ENCODE peak calls at places on chromosome 6, in eight cellular contexts. One of them, this sample, is unnamed.

GRCh38 chr6:147161253-147161973 is 42.8 kb upstream of the STXBP5 start:
- DNase-seq in endodermal cell: no peak
- DNase-seq in heart left ventricle: no peak
- DNase-seq in prostate gland: no peak
- DNase-seq in ascending aorta: no peak
- DNase-seq in cardiac muscle cell: no peak
- DNase-seq in neural progenitor cell: no peak
- DNase-seq in adrenal gland: no peak
- DNase-seq in this sample: no peak

GRCh38 chr6:16450285-16450684 is 211.9 kb downstream of the GMPR start:
- DNase-seq in adrenal gland: no peak
- DNase-seq in prostate gland: no peak
- DNase-seq in cardiac muscle cell: no peak
- DNase-seq in ascending aorta: no peak
- DNase-seq in neural progenitor cell: no peak
- DNase-seq in endodermal cell: no peak
- DNase-seq in heart left ventricle: no peak
- DNase-seq in this sample: no peak

GRCh38 chr6:107115695-107116327 is 496 bp upstream of the BEND3 start:
- DNase-seq in neural progenitor cell: peak; percentile 89
- DNase-seq in endodermal cell: peak; percentile 92
- DNase-seq in adrenal gland: peak; percentile 42
- DNase-seq in prostate gland: peak; percentile 26
- DNase-seq in heart left ventricle: peak; percentile 30
- DNase-seq in cardiac muscle cell: peak; percentile 86
- DNase-seq in ascending aorta: no peak
- DNase-seq in this sample: peak; percentile 60

GRCh38 chr6:56370591-56371198 is 123.3 kb upstream of the COL21A1 start:
- DNase-seq in cardiac muscle cell: peak; percentile 44
- DNase-seq in heart left ventricle: peak; percentile 67
- DNase-seq in adrenal gland: peak; percentile 74
- DNase-seq in prostate gland: peak; percentile 71
- DNase-seq in ascending aorta: no peak
- DNase-seq in neural progenitor cell: no peak
- DNase-seq in endodermal cell: no peak
- DNase-seq in this sample: no peak

GRCh38 chr6:9647599-9647998 is 767.3 kb downstream of the TFAP2A start:
- DNase-seq in cardiac muscle cell: no peak
- DNase-seq in ascending aorta: no peak
- DNase-seq in heart left ventricle: no peak
- DNase-seq in endodermal cell: no peak
- DNase-seq in adrenal gland: no peak
- DNase-seq in prostate gland: no peak
- DNase-seq in neural progenitor cell: no peak
- DNase-seq in this sample: no peak

GRCh38 chr6:153117986-153118886 is 12.8 kb downstream of the RGS17 start:
- DNase-seq in neural progenitor cell: no peak
- DNase-seq in endodermal cell: no peak
- DNase-seq in cardiac muscle cell: no peak
- DNase-seq in heart left ventricle: no peak
- DNase-seq in adrenal gland: no peak
- DNase-seq in ascending aorta: no peak
- DNase-seq in prostate gland: no peak
- DNase-seq in this sample: no peak

GRCh38 chr6:142696689-142697088 is 248.3 kb downstream of the HIVEP2 start:
- DNase-seq in neural progenitor cell: no peak
- DNase-seq in cardiac muscle cell: no peak
- DNase-seq in ascending aorta: no peak
- DNase-seq in endodermal cell: no peak
- DNase-seq in prostate gland: peak; percentile 79
- DNase-seq in adrenal gland: no peak
- DNase-seq in heart left ventricle: no peak
- DNase-seq in this sample: peak; percentile 82

GRCh38 chr6:54771968-54772367 is 74.6 kb upstream of the FAM83B start:
- DNase-seq in endodermal cell: no peak
- DNase-seq in ascending aorta: no peak
- DNase-seq in neural progenitor cell: no peak
- DNase-seq in adrenal gland: no peak
- DNase-seq in heart left ventricle: no peak
- DNase-seq in cardiac muscle cell: no peak
- DNase-seq in prostate gland: no peak
- DNase-seq in this sample: no peak

GRCh38 chr6:31074406-31074805 is 38.0 kb downstream of the C6orf15 start:
- DNase-seq in adrenal gland: no peak
- DNase-seq in cardiac muscle cell: no peak
- DNase-seq in prostate gland: no peak
- DNase-seq in neural progenitor cell: no peak
- DNase-seq in heart left ventricle: no peak
- DNase-seq in ascending aorta: no peak
- DNase-seq in endodermal cell: no peak
- DNase-seq in this sample: no peak

GRCh38 chr6:119116712-119117281 is 38.3 kb upstream of the FAM184A start:
- DNase-seq in ascending aorta: no peak
- DNase-seq in adrenal gland: no peak
- DNase-seq in cardiac muscle cell: no peak
- DNase-seq in heart left ventricle: no peak
- DNase-seq in neural progenitor cell: no peak
- DNase-seq in endodermal cell: peak; percentile 69
- DNase-seq in prostate gland: no peak
- DNase-seq in this sample: no peak

GRCh38 chr6:36676142-36677058 is 2.1 kb upstream of the CDKN1A start:
- DNase-seq in cardiac muscle cell: no peak
- DNase-seq in adrenal gland: no peak
- DNase-seq in heart left ventricle: no peak
- DNase-seq in endodermal cell: peak; percentile 77
- DNase-seq in ascending aorta: no peak
- DNase-seq in neural progenitor cell: peak; percentile 26
- DNase-seq in prostate gland: peak; percentile 23
- DNase-seq in this sample: no peak

GRCh38 chr6:127100510-127101140 is 17.8 kb upstream of the RSPO3 start:
- DNase-seq in prostate gland: no peak
- DNase-seq in cardiac muscle cell: no peak
- DNase-seq in neural progenitor cell: no peak
- DNase-seq in adrenal gland: no peak
- DNase-seq in ascending aorta: no peak
- DNase-seq in heart left ventricle: no peak
- DNase-seq in endodermal cell: no peak
- DNase-seq in this sample: no peak

GRCh38 chr6:17281100-17281496 is at the start of gene RBM24:
- DNase-seq in cardiac muscle cell: peak; percentile 62
- DNase-seq in prostate gland: peak; percentile 40
- DNase-seq in adrenal gland: peak; percentile 57
- DNase-seq in heart left ventricle: peak; percentile 51
- DNase-seq in neural progenitor cell: peak; percentile 91
- DNase-seq in endodermal cell: peak; percentile 90
- DNase-seq in ascending aorta: no peak
- DNase-seq in this sample: peak; percentile 74

GRCh38 chr6:13920584-13920983 is 4.2 kb upstream of the RNF182 start:
- DNase-seq in cardiac muscle cell: no peak
- DNase-seq in adrenal gland: no peak
- DNase-seq in neural progenitor cell: no peak
- DNase-seq in prostate gland: no peak
- DNase-seq in heart left ventricle: no peak
- DNase-seq in ascending aorta: no peak
- DNase-seq in endodermal cell: no peak
- DNase-seq in this sample: no peak

GRCh38 chr6:162854734-162855191 is 127.0 kb downstream of the PACRG start:
- DNase-seq in prostate gland: no peak
- DNase-seq in neural progenitor cell: peak; percentile 23
- DNase-seq in cardiac muscle cell: peak; percentile 10
- DNase-seq in heart left ventricle: no peak
- DNase-seq in adrenal gland: no peak
- DNase-seq in endodermal cell: peak; percentile 61
- DNase-seq in ascending aorta: no peak
- DNase-seq in this sample: no peak

GRCh38 chr6:41718828-41719227 is 16.6 kb downstream of the TFEB start:
- DNase-seq in adrenal gland: no peak
- DNase-seq in ascending aorta: no peak
- DNase-seq in heart left ventricle: no peak
- DNase-seq in cardiac muscle cell: no peak
- DNase-seq in neural progenitor cell: no peak
- DNase-seq in endodermal cell: no peak
- DNase-seq in prostate gland: no peak
- DNase-seq in this sample: no peak

GRCh38 chr6:41721396-41721795 is 14.0 kb downstream of the TFEB start:
- DNase-seq in cardiac muscle cell: no peak
- DNase-seq in prostate gland: no peak
- DNase-seq in adrenal gland: no peak
- DNase-seq in heart left ventricle: no peak
- DNase-seq in endodermal cell: no peak
- DNase-seq in ascending aorta: no peak
- DNase-seq in neural progenitor cell: no peak
- DNase-seq in this sample: no peak

GRCh38 chr6:41716516-41717446 is 18.6 kb downstream of the TFEB start:
- DNase-seq in cardiac muscle cell: peak; percentile 84
- DNase-seq in ascending aorta: no peak
- DNase-seq in prostate gland: no peak
- DNase-seq in adrenal gland: no peak
- DNase-seq in endodermal cell: no peak
- DNase-seq in neural progenitor cell: no peak
- DNase-seq in heart left ventricle: peak; percentile 48
- DNase-seq in this sample: no peak

GRCh38 chr6:41720783-41721182 is 14.6 kb downstream of the TFEB start:
- DNase-seq in cardiac muscle cell: no peak
- DNase-seq in prostate gland: no peak
- DNase-seq in neural progenitor cell: no peak
- DNase-seq in adrenal gland: no peak
- DNase-seq in endodermal cell: no peak
- DNase-seq in heart left ventricle: no peak
- DNase-seq in ascending aorta: no peak
- DNase-seq in this sample: no peak

GRCh38 chr6:41719796-41720620 is 15.4 kb downstream of the TFEB start:
- DNase-seq in endodermal cell: no peak
- DNase-seq in heart left ventricle: no peak
- DNase-seq in ascending aorta: no peak
- DNase-seq in neural progenitor cell: no peak
- DNase-seq in adrenal gland: no peak
- DNase-seq in prostate gland: peak; percentile 35
- DNase-seq in cardiac muscle cell: no peak
- DNase-seq in this sample: no peak
- H3K4me1 ChIP-seq in endodermal cell: no peaks in the 10 kb centered on the region
- H3K4me1 ChIP-seq in heart left ventricle: peaks cover 100% of the 10 kb centered on the region
- H3K4me1 ChIP-seq in ascending aorta: peaks cover 7% of the 10 kb centered on the region
- H3K4me1 ChIP-seq in neural progenitor cell: no peaks in the 10 kb centered on the region
- H3K4me1 ChIP-seq in adrenal gland: peaks cover 31% of the 10 kb centered on the region
- H3K4me1 ChIP-seq in prostate gland: peaks cover 24% of the 10 kb centered on the region
- H3K4me1 ChIP-seq in cardiac muscle cell: peaks cover 62% of the 10 kb centered on the region
- H3K4me1 ChIP-seq in this sample: no peaks in the 10 kb centered on the region

DNA sequence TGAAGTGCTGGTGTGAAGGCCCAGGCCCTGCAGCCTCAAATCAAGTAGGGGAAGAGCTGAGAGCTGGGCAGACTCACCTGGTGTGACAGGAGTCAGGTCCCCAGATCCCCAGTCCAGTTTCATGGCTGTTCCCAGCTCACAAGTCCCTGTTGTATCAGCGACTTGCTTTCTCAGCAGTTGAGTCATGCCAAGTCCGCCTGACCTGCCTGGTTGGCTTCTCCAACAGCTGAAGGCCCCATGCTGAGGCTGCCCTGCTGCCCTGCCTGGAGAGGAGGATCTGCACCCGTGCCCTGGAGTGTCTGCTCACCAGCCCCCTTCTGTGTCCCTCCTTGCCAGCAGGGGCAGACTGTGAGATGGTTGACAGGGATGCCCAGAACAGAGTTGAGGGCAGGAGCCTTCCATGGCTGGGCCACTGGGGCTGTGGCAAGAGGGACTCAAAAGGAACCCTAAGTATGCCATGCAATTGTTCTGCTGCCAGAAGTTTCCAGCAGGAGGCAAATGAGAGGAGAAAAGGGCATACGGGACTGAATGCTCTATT is 39.3 kb upstream of the TRAF3IP2 start:
- DNase-seq in adrenal gland: no peak
- DNase-seq in neural progenitor cell: no peak
- DNase-seq in heart left ventricle: no peak
- DNase-seq in endodermal cell: no peak
- DNase-seq in cardiac muscle cell: no peak
- DNase-seq in prostate gland: no peak
- DNase-seq in ascending aorta: no peak
- DNase-seq in this sample: no peak
- TF ChIP-seq CTCF in adrenal gland: no peak
- TF ChIP-seq CTCF in neural progenitor cell: no peak
- TF ChIP-seq CTCF in heart left ventricle: no peak
- TF ChIP-seq CTCF in endodermal cell: no peak
- TF ChIP-seq CTCF in cardiac muscle cell: no peak
- TF ChIP-seq CTCF in prostate gland: no peak
- TF ChIP-seq CTCF in ascending aorta: no peak
- TF ChIP-seq CTCF in this sample: no peak

GRCh38 chr6:32168350-32168749 is 4.0 kb downstream of the EGFL8 start:
- DNase-seq in cardiac muscle cell: no peak
- DNase-seq in adrenal gland: no peak
- DNase-seq in ascending aorta: no peak
- DNase-seq in heart left ventricle: no peak
- DNase-seq in prostate gland: no peak
- DNase-seq in neural progenitor cell: no peak
- DNase-seq in endodermal cell: no peak
- DNase-seq in this sample: no peak
- H3K36me3 ChIP-seq in cardiac muscle cell: peaks cover 5% of the 10 kb centered on the region
- H3K36me3 ChIP-seq in adrenal gland: peaks cover 41% of the 10 kb centered on the region
- H3K36me3 ChIP-seq in ascending aorta: peaks cover 64% of the 10 kb centered on the region
- H3K36me3 ChIP-seq in heart left ventricle: peaks cover 55% of the 10 kb centered on the region
- H3K36me3 ChIP-seq in prostate gland: no peaks in the 10 kb centered on the region
- H3K36me3 ChIP-seq in neural progenitor cell: no peaks in the 10 kb centered on the region
- H3K36me3 ChIP-seq in endodermal cell: peaks cover 66% of the 10 kb centered on the region
- H3K36me3 ChIP-seq in this sample: no peaks in the 10 kb centered on the region

GRCh38 chr6:111549744-111550143 is 55.9 kb downstream of the TRAF3IP2 start:
- DNase-seq in ascending aorta: no peak
- DNase-seq in adrenal gland: no peak
- DNase-seq in prostate gland: no peak
- DNase-seq in heart left ventricle: no peak
- DNase-seq in cardiac muscle cell: no peak
- DNase-seq in endodermal cell: no peak
- DNase-seq in neural progenitor cell: no peak
- DNase-seq in this sample: no peak

GRCh38 chr6:111551521-111552231 is 54.0 kb downstream of the TRAF3IP2 start:
- DNase-seq in ascending aorta: no peak
- DNase-seq in neural progenitor cell: no peak
- DNase-seq in adrenal gland: peak; percentile 77
- DNase-seq in cardiac muscle cell: peak; percentile 44
- DNase-seq in endodermal cell: peak; percentile 63
- DNase-seq in prostate gland: peak; percentile 78
- DNase-seq in heart left ventricle: no peak
- DNase-seq in this sample: peak; percentile 45

GRCh38 chr6:111550195-111550594 is 55.5 kb downstream of the TRAF3IP2 start:
- DNase-seq in neural progenitor cell: no peak
- DNase-seq in prostate gland: no peak
- DNase-seq in heart left ventricle: no peak
- DNase-seq in ascending aorta: no peak
- DNase-seq in cardiac muscle cell: no peak
- DNase-seq in endodermal cell: no peak
- DNase-seq in adrenal gland: no peak
- DNase-seq in this sample: no peak

GRCh38 chr6:111552241-111552744 is 53.4 kb downstream of the TRAF3IP2 start:
- DNase-seq in adrenal gland: peak; percentile 81
- DNase-seq in neural progenitor cell: peak; percentile 76
- DNase-seq in cardiac muscle cell: peak; percentile 95
- DNase-seq in ascending aorta: no peak
- DNase-seq in prostate gland: peak; percentile 72
- DNase-seq in heart left ventricle: peak; percentile 77
- DNase-seq in endodermal cell: peak; percentile 77
- DNase-seq in this sample: no peak

GRCh38 chr6:111550953-111551352 is 54.7 kb downstream of the TRAF3IP2 start:
- DNase-seq in endodermal cell: peak; percentile 49
- DNase-seq in prostate gland: no peak
- DNase-seq in heart left ventricle: no peak
- DNase-seq in neural progenitor cell: no peak
- DNase-seq in ascending aorta: no peak
- DNase-seq in cardiac muscle cell: no peak
- DNase-seq in adrenal gland: no peak
- DNase-seq in this sample: no peak
- H3K4me1 ChIP-seq in endodermal cell: peaks cover 29% of the 10 kb centered on the region
- H3K4me1 ChIP-seq in prostate gland: peaks cover 6% of the 10 kb centered on the region
- H3K4me1 ChIP-seq in heart left ventricle: peaks cover 41% of the 10 kb centered on the region
- H3K4me1 ChIP-seq in neural progenitor cell: peaks cover 44% of the 10 kb centered on the region
- H3K4me1 ChIP-seq in ascending aorta: peaks cover 7% of the 10 kb centered on the region
- H3K4me1 ChIP-seq in cardiac muscle cell: peaks cover 42% of the 10 kb centered on the region
- H3K4me1 ChIP-seq in adrenal gland: peaks cover 19% of the 10 kb centered on the region
- H3K4me1 ChIP-seq in this sample: no peaks in the 10 kb centered on the region

This sample was measured in right lobe of liver.